ENCODE peak calls at places on chromosome 4, in ten cellular contexts. Z, O, Q, Y, F, G, T, B, S and H are unnamed samples.

GRCh38 chr4:187602339-187603092 is 393.1 kb upstream of the ZFP42 start:
- DNase-seq in Z (no peak), G (peak; percentile 54), S (no peak), O (no peak), F (no peak), B (no peak), Q (no peak), T (no peak), Y (peak; percentile 78), H (no peak)

GRCh38 chr4:41731569-41731968 is 17.0 kb downstream of the PHOX2B start:
- DNase-seq in O (no peak), Q (no peak), G (no peak), B (no peak), F (no peak), Y (no peak), S (no peak), Z (no peak), T (no peak), H (no peak)

GRCh38 chr4:142130636-142131035 is 494.3 kb downstream of the IL15 start:
- DNase-seq in G (no peak), F (no peak), S (no peak), Y (no peak), O (no peak), T (no peak), Z (no peak), Q (no peak), B (no peak), H (no peak)

GRCh38 chr4:34932591-34932990 is 1311.7 kb downstream of the ARAP2 start:
- DNase-seq in Y (no peak), B (no peak), Z (no peak), O (no peak), G (no peak), F (no peak), T (no peak), S (no peak), Q (no peak), H (no peak)

GRCh38 chr4:151489462-151490203 is 80.7 kb downstream of the FHIP1A start:
- DNase-seq in Z (no peak), G (no peak), Q (no peak), F (no peak), S (no peak), B (no peak), Y (no peak), O (peak; percentile 28), T (no peak), H (no peak)

GRCh38 chr4:52407545-52407944 is 251.6 kb downstream of the USP46 start:
- DNase-seq in G (peak; percentile 2), B (no peak), Z (no peak), Q (no peak), F (no peak), S (peak; percentile 29), T (no peak), O (no peak), Y (peak; percentile 9), H (no peak)

GRCh38 chr4:174702974-174703478 is 126.0 kb downstream of the GLRA3 start:
- DNase-seq in O (no peak), S (no peak), B (no peak), G (no peak), F (no peak), Q (no peak), Y (no peak), T (no peak), Z (no peak), H (no peak)

GRCh38 chr4:71270901-71271300 is 67.9 kb upstream of the SLC4A4 start:
- DNase-seq in T (peak; percentile 52), B (peak; percentile 30), Q (no peak), F (no peak), S (peak; percentile 8), O (peak; percentile 18), G (peak; percentile 34), Y (no peak), Z (peak; percentile 29), H (no peak)

GRCh38 chr4:70197842-70198241 is 2.3 kb downstream of the ODAM start:
- DNase-seq in S (no peak), F (no peak), O (no peak), T (no peak), Q (no peak), B (no peak), Y (no peak), G (no peak), Z (no peak), H (no peak)

GRCh38 chr4:21134994-21135393 is 434.7 kb downstream of the PACRGL start:
- DNase-seq in S (no peak), Y (peak; percentile 5), Q (no peak), F (no peak), T (no peak), G (peak; percentile 31), Z (no peak), O (peak; percentile 13), B (no peak), H (no peak)

GRCh38 chr4:153792007-153792892 is 3.4 kb upstream of the SFRP2 start:
- DNase-seq in G (peak; percentile 82), Z (peak; percentile 73), T (peak; percentile 73), Q (no peak), B (no peak), Y (no peak), O (no peak), F (peak; percentile 62), S (no peak), H (peak; percentile 57)

GRCh38 chr4:26356067-26356466 is 35.3 kb downstream of the RBPJ start:
- DNase-seq in Z (no peak), Y (no peak), T (no peak), F (no peak), S (no peak), G (peak; percentile 32), O (no peak), Q (peak; percentile 6), B (no peak), H (no peak)

GRCh38 chr4:102438396-102438795 is 62.8 kb upstream of the NFKB1 start:
- DNase-seq in Q (no peak), S (no peak), Z (no peak), O (no peak), Y (peak; percentile 60), F (no peak), B (no peak), G (peak; percentile 70), T (no peak), H (no peak)

GRCh38 chr4:85928775-85929585 is 430.9 kb downstream of the MAPK10 start:
- DNase-seq in F (no peak), Y (peak; percentile 9), T (no peak), O (no peak), B (no peak), S (no peak), G (peak; percentile 60), Q (no peak), Z (no peak), H (no peak)

GRCh38 chr4:82761249-82761648 is 37.3 kb downstream of the SCD5 start:
- DNase-seq in G (peak; percentile 53), T (no peak), F (no peak), Y (no peak), S (no peak), B (no peak), O (no peak), Q (no peak), Z (no peak), H (no peak)

GRCh38 chr4:80333121-80333520 is 2.4 kb upstream of the CFAP299 start:
- DNase-seq in Q (no peak), O (no peak), Y (no peak), S (no peak), G (no peak), B (no peak), Z (no peak), F (no peak), T (no peak), H (no peak)

GRCh38 chr4:54539500-54540029 is 118.2 kb upstream of the KIT start:
- DNase-seq in S (no peak), B (no peak), Z (peak; percentile 4), F (no peak), T (peak; percentile 20), Y (peak; percentile 63), O (no peak), Q (no peak), G (peak; percentile 39), H (peak; percentile 63)

GRCh38 chr4:116546759-116547158 is 538.6 kb downstream of the TRAM1L1 start:
- DNase-seq in Z (no peak), Q (no peak), Y (no peak), T (no peak), B (no peak), S (no peak), O (no peak), G (no peak), F (no peak), H (no peak)

GRCh38 chr4:147731611-147732515 is at the start of gene ARHGAP10:
- DNase-seq in G (peak; percentile 77), F (peak; percentile 50), O (peak; percentile 17), Z (peak; percentile 70), T (peak; percentile 75), S (no peak), Q (peak; percentile 19), B (peak; percentile 77), Y (peak; percentile 54), H (peak; percentile 76)

GRCh38 chr4:2981256-2981804 is 18.0 kb downstream of the GRK4 start:
- DNase-seq in Y (no peak), F (no peak), T (peak; percentile 17), G (no peak), S (no peak), B (no peak), Q (no peak), Z (no peak), O (no peak), H (no peak)

GRCh38 chr4:174277433-174277832 is 6.0 kb downstream of the FBXO8 start:
- DNase-seq in B (no peak), S (no peak), Z (no peak), T (no peak), F (no peak), O (no peak), Y (no peak), Q (no peak), G (no peak), H (no peak)

GRCh38 chr4:105992641-105993305 is 97.5 kb downstream of the NPNT start:
- DNase-seq in Z (no peak), O (no peak), G (peak; percentile 44), Q (no peak), T (no peak), B (no peak), S (no peak), Y (no peak), F (no peak), H (no peak)

GRCh38 chr4:134533068-134533467 is 331.5 kb upstream of the PABPC4L start:
- DNase-seq in T (no peak), F (no peak), G (no peak), O (no peak), S (no peak), Z (no peak), B (no peak), Y (no peak), Q (no peak), H (no peak)

GRCh38 chr4:119005888-119006287 is 117.2 kb downstream of the SYNPO2 start:
- DNase-seq in Z (no peak), O (no peak), Y (no peak), Q (no peak), G (no peak), B (no peak), F (no peak), S (no peak), T (no peak), H (no peak)